ENCODE peak calls at places on chromosomes 6 and 20, in six cellular contexts. One of them, this sample, is unnamed. For H3K4me1, the result is how much of the 10 kb centered on the place peaks cover.

GRCh38 chr6:154298297-154298696 is 58.3 kb downstream of the IPCEF1 start:
- DNase-seq in spleen: no peak
- DNase-seq in breast epithelium: no peak
- DNase-seq in endothelial cell of umbilical vein: peak
- DNase-seq in pancreas: no peak
- DNase-seq in A549: no peak
- DNase-seq in this sample: peak

GRCh38 chr6:1611572-1612385 is 2.1 kb downstream of the FOXC1 start:
- DNase-seq in spleen: no peak
- DNase-seq in breast epithelium: no peak
- DNase-seq in endothelial cell of umbilical vein: peak
- DNase-seq in pancreas: peak
- DNase-seq in A549: no peak
- DNase-seq in this sample: no peak

GRCh38 chr6:10416863-10417641 is 2.2 kb upstream of the TFAP2A start:
- DNase-seq in spleen: no peak
- DNase-seq in breast epithelium: no peak
- DNase-seq in endothelial cell of umbilical vein: no peak
- DNase-seq in pancreas: no peak
- DNase-seq in A549: no peak
- DNase-seq in this sample: peak

GRCh38 chr6:130296854-130297253 is 69.0 kb upstream of the TMEM200A start:
- DNase-seq in spleen: no peak
- DNase-seq in breast epithelium: no peak
- DNase-seq in endothelial cell of umbilical vein: no peak
- DNase-seq in pancreas: no peak
- DNase-seq in A549: no peak
- DNase-seq in this sample: no peak

GRCh38 chr20:19713851-19714716 is 44.0 kb upstream of the RIN2 start:
- DNase-seq in spleen: no peak
- DNase-seq in breast epithelium: no peak
- DNase-seq in endothelial cell of umbilical vein: no peak
- DNase-seq in pancreas: no peak
- DNase-seq in A549: no peak
- DNase-seq in this sample: no peak

GRCh38 chr20:53940883-53941546 is 129.4 kb downstream of the BCAS1 start:
- DNase-seq in spleen: no peak
- DNase-seq in breast epithelium: no peak
- DNase-seq in endothelial cell of umbilical vein: peak
- DNase-seq in pancreas: no peak
- DNase-seq in A549: peak
- DNase-seq in this sample: no peak

GRCh38 chr6:49551126-49551865 is 828 bp downstream of the C6orf141 start:
- DNase-seq in spleen: no peak
- DNase-seq in breast epithelium: no peak
- DNase-seq in endothelial cell of umbilical vein: peak
- DNase-seq in pancreas: peak
- DNase-seq in A549: no peak
- DNase-seq in this sample: no peak

GRCh38 chr20:16801919-16802651 is 53.9 kb downstream of the OTOR start:
- DNase-seq in spleen: no peak
- DNase-seq in breast epithelium: no peak
- DNase-seq in endothelial cell of umbilical vein: peak
- DNase-seq in pancreas: peak
- DNase-seq in A549: peak
- DNase-seq in this sample: no peak

GRCh38 chr20:52379723-52380336 is 188.3 kb upstream of the ZFP64 start:
- DNase-seq in spleen: peak
- DNase-seq in breast epithelium: no peak
- DNase-seq in endothelial cell of umbilical vein: peak
- DNase-seq in pancreas: peak
- DNase-seq in A549: peak
- DNase-seq in this sample: peak

GRCh38 chr20:51379601-51380341 is 162.7 kb downstream of the NFATC2 start:
- DNase-seq in spleen: peak
- DNase-seq in breast epithelium: no peak
- DNase-seq in endothelial cell of umbilical vein: no peak
- DNase-seq in pancreas: no peak
- DNase-seq in A549: no peak
- DNase-seq in this sample: no peak

GRCh38 chr6:72619883-72620696 is 1.8 kb upstream of the KCNQ5 start:
- DNase-seq in spleen: peak
- DNase-seq in breast epithelium: no peak
- DNase-seq in endothelial cell of umbilical vein: peak
- DNase-seq in pancreas: peak
- DNase-seq in A549: no peak
- DNase-seq in this sample: no peak

GRCh38 chr6:45438849-45439406 is 61.2 kb upstream of the SUPT3H start:
- DNase-seq in spleen: no peak
- DNase-seq in breast epithelium: no peak
- DNase-seq in endothelial cell of umbilical vein: peak
- DNase-seq in pancreas: no peak
- DNase-seq in A549: no peak
- DNase-seq in this sample: peak

GRCh38 chr6:128803911-128804310 is 79.0 kb upstream of the LAMA2 start:
- DNase-seq in spleen: no peak
- DNase-seq in breast epithelium: no peak
- DNase-seq in endothelial cell of umbilical vein: peak
- DNase-seq in pancreas: no peak
- DNase-seq in A549: no peak
- DNase-seq in this sample: no peak

GRCh38 chr6:30767158-30767943 is 23.0 kb upstream of the IER3 start:
- DNase-seq in spleen: no peak
- DNase-seq in breast epithelium: no peak
- DNase-seq in endothelial cell of umbilical vein: no peak
- DNase-seq in pancreas: no peak
- DNase-seq in A549: no peak
- DNase-seq in this sample: no peak

GRCh38 chr6:30767944-30768301 is 23.6 kb upstream of the IER3 start:
- DNase-seq in spleen: no peak
- DNase-seq in breast epithelium: no peak
- DNase-seq in endothelial cell of umbilical vein: no peak
- DNase-seq in pancreas: no peak
- DNase-seq in A549: no peak
- DNase-seq in this sample: no peak

GRCh38 chr6:30769088-30769852 is 24.9 kb upstream of the IER3 start:
- DNase-seq in spleen: no peak
- DNase-seq in breast epithelium: peak
- DNase-seq in endothelial cell of umbilical vein: peak
- DNase-seq in pancreas: no peak
- DNase-seq in A549: peak
- DNase-seq in this sample: peak

GRCh38 chr6:30768634-30769087 is 24.3 kb upstream of the IER3 start:
- DNase-seq in spleen: no peak
- DNase-seq in breast epithelium: no peak
- DNase-seq in endothelial cell of umbilical vein: no peak
- DNase-seq in pancreas: no peak
- DNase-seq in A549: no peak
- DNase-seq in this sample: no peak

GRCh38 chr6:30766461-30767157 is 22.3 kb upstream of the IER3 start:
- DNase-seq in spleen: no peak
- DNase-seq in breast epithelium: no peak
- DNase-seq in endothelial cell of umbilical vein: peak
- DNase-seq in pancreas: no peak
- DNase-seq in A549: no peak
- DNase-seq in this sample: no peak
- H3K4me1 ChIP-seq in spleen: under half
- H3K4me1 ChIP-seq in breast epithelium: under half
- H3K4me1 ChIP-seq in endothelial cell of umbilical vein: under half
- H3K4me1 ChIP-seq in pancreas: under half
- H3K4me1 ChIP-seq in A549: half or more
- H3K4me1 ChIP-seq in this sample: under half

GRCh38 chr6:25042599-25042936 is 106.8 kb upstream of the RIPOR2 start:
- DNase-seq in spleen: no peak
- DNase-seq in breast epithelium: no peak
- DNase-seq in endothelial cell of umbilical vein: no peak
- DNase-seq in pancreas: no peak
- DNase-seq in A549: no peak
- DNase-seq in this sample: no peak
- TF ChIP-seq CTCF in spleen: peak
- TF ChIP-seq CTCF in breast epithelium: no peak
- TF ChIP-seq CTCF in endothelial cell of umbilical vein: no peak
- TF ChIP-seq CTCF in pancreas: no peak
- TF ChIP-seq CTCF in A549: no peak
- TF ChIP-seq CTCF in this sample: peak

GRCh38 chr6:35729722-35730121 is 7.1 kb upstream of the ARMC12 start:
- DNase-seq in spleen: no peak
- DNase-seq in breast epithelium: no peak
- DNase-seq in endothelial cell of umbilical vein: no peak
- DNase-seq in pancreas: no peak
- DNase-seq in A549: no peak
- DNase-seq in this sample: no peak

GRCh38 chr6:35731736-35732532 is 4.9 kb upstream of the ARMC12 start:
- DNase-seq in spleen: peak
- DNase-seq in breast epithelium: peak
- DNase-seq in endothelial cell of umbilical vein: peak
- DNase-seq in pancreas: peak
- DNase-seq in A549: peak
- DNase-seq in this sample: peak

GRCh38 chr6:35729349-35729678 is 7.5 kb upstream of the ARMC12 start:
- DNase-seq in spleen: no peak
- DNase-seq in breast epithelium: no peak
- DNase-seq in endothelial cell of umbilical vein: no peak
- DNase-seq in pancreas: no peak
- DNase-seq in A549: no peak
- DNase-seq in this sample: no peak

GRCh38 chr6:35731414-35731735 is 5.5 kb upstream of the ARMC12 start:
- DNase-seq in spleen: peak
- DNase-seq in breast epithelium: peak
- DNase-seq in endothelial cell of umbilical vein: peak
- DNase-seq in pancreas: peak
- DNase-seq in A549: peak
- DNase-seq in this sample: no peak

DNA sequence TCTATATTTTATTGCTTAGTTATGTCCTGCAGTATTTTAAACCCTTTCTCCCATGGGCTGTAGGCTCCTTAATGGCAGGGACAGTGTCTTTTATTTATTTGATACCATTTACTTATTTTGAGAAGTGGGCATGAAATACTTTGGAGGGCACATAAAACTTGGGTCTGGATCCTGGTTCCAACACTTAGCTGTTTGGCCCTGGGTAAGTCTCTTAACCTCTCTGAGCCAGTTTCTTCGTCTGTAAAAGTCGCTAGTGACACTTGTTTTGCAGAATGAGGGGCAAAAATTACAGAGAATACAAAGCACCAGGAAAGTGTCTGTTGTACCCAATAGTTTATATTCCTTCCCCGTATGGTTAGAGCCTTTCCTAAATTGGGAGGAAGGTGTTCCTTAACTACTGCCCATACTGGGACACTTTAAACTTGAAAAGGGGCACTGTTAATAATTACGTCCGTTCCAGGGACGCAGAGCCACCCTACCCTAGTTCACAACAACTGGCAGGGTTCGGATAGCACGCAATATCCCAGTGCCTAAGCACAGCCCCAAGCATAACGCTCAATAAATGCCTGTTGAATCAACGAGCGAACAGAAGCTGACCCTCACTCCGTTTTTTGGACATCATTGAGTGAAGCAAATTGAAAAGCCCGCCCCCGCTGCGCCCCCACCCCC is 6.0 kb upstream of the ARMC12 start:
- DNase-seq in spleen: no peak
- DNase-seq in breast epithelium: no peak
- DNase-seq in endothelial cell of umbilical vein: no peak
- DNase-seq in pancreas: no peak
- DNase-seq in A549: no peak
- DNase-seq in this sample: no peak
- H3K4me1 ChIP-seq in spleen: half or more
- H3K4me1 ChIP-seq in breast epithelium: half or more
- H3K4me1 ChIP-seq in endothelial cell of umbilical vein: under half
- H3K4me1 ChIP-seq in pancreas: half or more
- H3K4me1 ChIP-seq in A549: half or more
- H3K4me1 ChIP-seq in this sample: under half

GRCh38 chr20:61121661-61122060 is 130.4 kb upstream of the CDH4 start:
- DNase-seq in spleen: no peak
- DNase-seq in breast epithelium: no peak
- DNase-seq in endothelial cell of umbilical vein: no peak
- DNase-seq in pancreas: no peak
- DNase-seq in A549: no peak
- DNase-seq in this sample: no peak

GRCh38 chr20:61123286-61123685 is 128.8 kb upstream of the CDH4 start:
- DNase-seq in spleen: no peak
- DNase-seq in breast epithelium: no peak
- DNase-seq in endothelial cell of umbilical vein: no peak
- DNase-seq in pancreas: no peak
- DNase-seq in A549: no peak
- DNase-seq in this sample: no peak

GRCh38 chr20:61119263-61119662 is 132.8 kb upstream of the CDH4 start:
- DNase-seq in spleen: no peak
- DNase-seq in breast epithelium: no peak
- DNase-seq in endothelial cell of umbilical vein: no peak
- DNase-seq in pancreas: no peak
- DNase-seq in A549: no peak
- DNase-seq in this sample: no peak

GRCh38 chr20:61118429-61119224 is 133.4 kb upstream of the CDH4 start:
- DNase-seq in spleen: no peak
- DNase-seq in breast epithelium: no peak
- DNase-seq in endothelial cell of umbilical vein: no peak
- DNase-seq in pancreas: no peak
- DNase-seq in A549: peak
- DNase-seq in this sample: no peak

GRCh38 chr20:61120595-61121515 is 131.2 kb upstream of the CDH4 start:
- DNase-seq in spleen: no peak
- DNase-seq in breast epithelium: peak
- DNase-seq in endothelial cell of umbilical vein: no peak
- DNase-seq in pancreas: no peak
- DNase-seq in A549: no peak
- DNase-seq in this sample: peak
- TF ChIP-seq CTCF in spleen: peak
- TF ChIP-seq CTCF in breast epithelium: no peak
- TF ChIP-seq CTCF in endothelial cell of umbilical vein: no peak
- TF ChIP-seq CTCF in pancreas: peak
- TF ChIP-seq CTCF in A549: peak
- TF ChIP-seq CTCF in this sample: peak